ENCODE peak calls at places on chromosomes 5 and 9, in seven cellular contexts. E is stomach; N is pancreas; T is bronchial epithelial cell; V is naive thymus-derived CD4-positive, alpha-beta T cell; S is transverse colon; W is AG10803. F is an unnamed sample.

GRCh38 chr5:158978061-158978745 is 121.5 kb downstream of the EBF1 start:
- DNase-seq in T (no peak), N (no peak), W (peak; percentile 50), V (no peak), S (no peak), E (no peak), F (no peak)

GRCh38 chr5:110054240-110054639 is 364.5 kb downstream of the MAN2A1 start:
- DNase-seq in S (peak; percentile 27), V (peak; percentile 85), T (peak; percentile 88), E (peak; percentile 28), W (peak; percentile 45), N (no peak), F (no peak)

GRCh38 chr9:105950894-105951293 is 256.6 kb downstream of the TMEM38B start:
- DNase-seq in S (no peak), V (no peak), T (no peak), W (no peak), N (no peak), E (no peak), F (no peak)

GRCh38 chr9:92738661-92739081 is 26.0 kb downstream of the BICD2 start:
- DNase-seq in E (peak; percentile 43), W (peak; percentile 80), N (peak; percentile 54), T (peak; percentile 82), S (no peak), V (no peak), F (no peak)

GRCh38 chr5:23139338-23140171 is 286.4 kb upstream of the CDH12 start:
- DNase-seq in T (peak; percentile 23), V (no peak), E (no peak), W (no peak), N (no peak), S (no peak), F (no peak)

GRCh38 chr9:134024393-134024792 is 888 bp upstream of the BRD3OS start:
- DNase-seq in V (no peak), S (no peak), E (no peak), T (no peak), W (no peak), N (no peak), F (no peak)

GRCh38 chr5:172162348-172162747 is 25.7 kb downstream of the STK10 start:
- DNase-seq in W (peak; percentile 52), V (no peak), S (no peak), E (no peak), N (no peak), T (no peak), F (no peak)

GRCh38 chr9:120650352-120650751 is 63.9 kb downstream of the MEGF9 start:
- DNase-seq in E (no peak), S (no peak), N (no peak), T (peak; percentile 76), W (no peak), V (no peak), F (no peak)

GRCh38 chr5:54007822-54008777 is 302.3 kb downstream of the ARL15 start:
- DNase-seq in N (no peak), W (no peak), T (peak; percentile 60), E (no peak), S (no peak), V (no peak), F (no peak)

GRCh38 chr5:15914603-15915002 is 265.0 kb downstream of the MARCHF11 start:
- DNase-seq in E (no peak), W (peak; percentile 63), N (no peak), T (no peak), V (no peak), S (no peak), F (no peak)

GRCh38 chr5:179459771-179460170 is 90.6 kb upstream of the RUFY1 start:
- DNase-seq in E (no peak), N (no peak), T (no peak), S (no peak), V (no peak), W (no peak), F (no peak)

GRCh38 chr9:27393054-27393846 is 96.3 kb upstream of the EQTN start:
- DNase-seq in W (peak; percentile 50), V (no peak), T (no peak), E (no peak), S (no peak), N (no peak), F (no peak)

GRCh38 chr9:129823163-129823933 is 588 bp downstream of the TOR1A start:
- DNase-seq in T (no peak), V (no peak), W (peak; percentile 38), E (no peak), N (peak; percentile 81), S (no peak), F (no peak)

GRCh38 chr9:115170674-115171073 is 52.7 kb upstream of the TNC start:
- DNase-seq in T (peak; percentile 90), S (no peak), V (no peak), E (no peak), N (no peak), W (peak; percentile 54), F (no peak)

GRCh38 chr5:17105744-17106450 is 111.5 kb upstream of the BASP1 start:
- DNase-seq in S (no peak), W (peak; percentile 93), E (no peak), T (peak; percentile 86), N (no peak), V (no peak), F (no peak)

GRCh38 chr9:14344846-14345585 is 31.1 kb upstream of the NFIB start:
- DNase-seq in E (no peak), T (no peak), V (no peak), S (no peak), W (no peak), N (no peak), F (no peak)

GRCh38 chr9:112047538-112048066 is 127.5 kb downstream of the SUSD1 start:
- DNase-seq in S (no peak), N (no peak), W (no peak), E (no peak), V (no peak), T (peak; percentile 52), F (no peak)

GRCh38 chr9:121952611-121953010 is 140.5 kb downstream of the TTLL11 start:
- DNase-seq in S (no peak), E (no peak), N (no peak), T (no peak), V (no peak), W (no peak), F (no peak)

DNA sequence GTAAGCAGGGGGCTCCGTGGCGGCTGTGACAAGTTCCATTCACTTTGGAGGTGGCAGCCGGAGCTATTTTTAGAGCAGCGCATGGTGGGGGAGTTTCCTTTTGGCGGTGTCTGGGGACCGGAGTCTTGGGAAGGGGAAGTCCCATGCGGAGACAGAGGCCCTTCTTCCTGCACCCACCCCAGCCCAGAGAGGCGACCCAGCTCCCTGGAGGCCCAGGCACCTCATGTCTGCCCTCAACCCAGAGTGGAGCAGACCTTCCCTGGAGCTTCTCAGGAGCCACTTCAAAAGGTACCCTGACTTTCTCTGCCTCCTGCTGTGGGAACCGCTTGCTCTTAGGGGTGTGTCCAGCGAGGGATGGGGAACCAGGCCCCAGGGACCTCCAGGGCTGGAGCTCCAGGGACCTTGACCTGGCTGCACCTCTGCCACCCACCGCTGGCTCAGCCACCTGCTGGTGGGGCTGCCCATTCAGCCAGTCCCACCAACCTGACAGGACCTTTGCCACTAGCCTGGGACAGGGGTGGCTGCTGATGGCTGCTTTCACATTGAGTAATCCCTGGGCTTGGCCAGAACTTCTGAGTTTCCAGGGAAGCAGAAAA is 34.1 kb downstream of the NEK6 start:
- DNase-seq in S (peak; percentile 51), W (no peak), V (no peak), E (no peak), T (no peak), N (no peak), F (no peak)
- H3K4me3 ChIP-seq in S (no peak overlapping the region), W (no peak overlapping the region), V (no peak overlapping the region), E (no peak overlapping the region), T (no peak overlapping the region), N (no peak overlapping the region), F (no peak overlapping the region)

GRCh38 chr9:35112257-35113020 is 3.2 kb downstream of the ATOSB start:
- DNase-seq in N (no peak), T (peak; percentile 84), S (peak; percentile 40), E (no peak), W (peak; percentile 84), V (no peak), F (peak; percentile 76)

GRCh38 chr9:35111006-35111933 is 4.4 kb downstream of the ATOSB start:
- DNase-seq in E (peak; percentile 99), T (peak; percentile 95), V (peak; percentile 90), S (peak; percentile 98), N (peak; percentile 99), W (peak; percentile 99), F (peak; percentile 99)

GRCh38 chr9:35108461-35108860 is 5.5 kb upstream of the STOML2 start:
- DNase-seq in E (peak; percentile 11), W (no peak), S (no peak), V (no peak), T (no peak), N (no peak), F (peak; percentile 55)

GRCh38 chr9:35108946-35109575 is 6.1 kb upstream of the STOML2 start:
- DNase-seq in T (no peak), V (no peak), S (no peak), N (no peak), W (no peak), E (no peak), F (peak; percentile 55)

DNA sequence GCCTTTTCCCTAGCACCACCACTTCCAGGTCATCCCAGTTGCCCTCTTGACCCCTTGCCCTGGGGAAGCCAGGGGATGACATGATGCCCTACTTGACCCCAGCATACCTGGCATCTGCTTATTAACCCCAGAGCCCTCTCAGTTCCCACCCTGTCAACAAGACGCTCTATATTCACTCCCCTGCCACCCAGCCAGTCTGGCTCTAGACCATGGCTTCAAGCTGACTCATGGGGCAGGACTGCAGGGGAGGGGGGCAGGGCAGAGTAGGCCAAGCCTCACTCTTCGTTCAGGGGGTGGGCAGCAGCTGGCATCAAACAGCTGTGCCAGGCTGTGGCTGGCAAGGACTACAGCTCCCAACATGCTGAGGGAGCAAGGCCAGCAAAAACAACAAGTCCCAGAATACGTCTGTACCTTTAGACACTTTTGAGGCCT is 5.3 kb downstream of the ATOSB start:
- DNase-seq in W (peak; percentile 56), N (no peak), T (peak; percentile 61), V (no peak), S (no peak), E (peak; percentile 26), F (peak; percentile 89)
- H3K4me3 ChIP-seq in W (peak overlapping the region; percentile 90), N (no peak overlapping the region), T (peak overlapping the region; percentile 73), V (no peak overlapping the region), S (peak overlapping the region; percentile 82), E (peak overlapping the region; percentile 75), F (peak overlapping the region; percentile 92)

DNA sequence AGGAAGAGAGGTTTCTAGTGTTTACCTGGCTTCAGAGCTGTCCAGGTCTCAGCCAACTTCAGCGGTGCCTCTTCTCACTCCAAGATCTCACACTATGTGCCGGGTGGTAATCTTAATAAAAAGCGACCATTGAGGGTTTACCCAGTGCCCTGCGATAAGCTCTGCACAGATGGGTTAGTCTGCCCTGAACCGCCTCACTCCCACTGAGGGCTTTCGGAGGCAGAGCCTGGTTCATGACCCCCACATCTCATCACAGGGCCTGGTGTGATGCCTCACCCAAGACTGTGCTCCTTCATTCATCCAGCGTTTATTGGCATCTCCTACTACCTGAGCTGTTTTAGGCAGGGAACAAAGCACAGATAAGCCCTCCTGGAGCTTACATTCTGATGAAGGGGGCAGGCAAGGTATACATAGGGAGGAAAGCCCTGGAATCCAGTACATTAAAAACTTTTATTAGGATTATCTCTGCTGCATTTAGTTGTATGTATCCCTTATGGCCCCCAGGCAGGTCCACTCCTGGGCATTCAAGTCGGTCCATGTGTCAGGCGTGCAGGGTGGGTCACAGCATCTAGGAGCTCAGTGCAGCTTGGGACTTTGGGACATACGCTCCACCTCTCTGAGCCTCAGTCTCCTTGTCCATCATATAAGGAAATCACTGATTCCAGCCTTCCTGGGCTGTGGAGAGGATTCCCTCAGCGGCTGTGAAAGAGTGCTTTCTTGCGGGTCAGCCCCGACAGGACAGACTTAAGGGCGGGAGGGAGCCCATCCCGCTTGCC is 613 bp upstream of the COL15A1 start:
- DNase-seq in T (no peak), E (no peak), N (no peak), W (no peak), S (no peak), V (no peak), F (peak; percentile 61)
- H3K4me3 ChIP-seq in T (no peak overlapping the region), E (peak overlapping the region; percentile 59), N (peak overlapping the region; percentile 51), W (peak overlapping the region; percentile 39), S (peak overlapping the region; percentile 47), V (no peak overlapping the region), F (peak overlapping the region; percentile 80)

GRCh38 chr5:72957337-72957736 is 1.5 kb downstream of the FCHO2 start:
- DNase-seq in S (no peak), N (no peak), W (no peak), T (no peak), V (no peak), E (no peak), F (no peak)
- H3K4me3 ChIP-seq in S (peak overlapping the region; percentile 93), N (peak overlapping the region; percentile 81), W (peak overlapping the region; percentile 73), T (peak overlapping the region; percentile 67), V (no peak overlapping the region), E (peak overlapping the region; percentile 92), F (peak overlapping the region; percentile 81)

F was measured in coronary artery.